ENCODE peak calls at places on chromosomes 16 and 17, in six cellular contexts. S, G, X, H, Y and W are unnamed samples.

GRCh38 chr16:16083421-16084156 is 134.2 kb downstream of the ABCC1 start:
- DNase-seq in S (no peak), G (no peak), X (no peak), H (no peak), Y (no peak), W (peak)

GRCh38 chr17:31568140-31568938 is 176.9 kb downstream of the RAB11FIP4 start:
- DNase-seq in S (no peak), G (no peak), X (no peak), H (no peak), Y (no peak), W (no peak)

GRCh38 chr17:76681222-76682137 is 29.3 kb downstream of the MXRA7 start:
- DNase-seq in S (peak), G (peak), X (no peak), H (no peak), Y (peak), W (peak)

GRCh38 chr17:73770115-73770848 is 126.0 kb upstream of the SDK2 start:
- DNase-seq in S (peak), G (no peak), X (no peak), H (peak), Y (peak), W (peak)

GRCh38 chr17:51000835-51001638 is 119.6 kb downstream of the SPAG9 start:
- DNase-seq in S (no peak), G (peak), X (peak), H (no peak), Y (no peak), W (peak)

GRCh38 chr17:8375738-8376259 is 705 bp downstream of the KRABD2 start:
- DNase-seq in S (no peak), G (no peak), X (no peak), H (no peak), Y (no peak), W (no peak)

GRCh38 chr16:56115817-56116576 is 75.3 kb upstream of the GNAO1 start:
- DNase-seq in S (no peak), G (no peak), X (no peak), H (no peak), Y (no peak), W (peak)

GRCh38 chr17:5758651-5759050 is 174.3 kb upstream of the NLRP1 start:
- DNase-seq in S (no peak), G (peak), X (peak), H (no peak), Y (no peak), W (peak)

GRCh38 chr17:76611747-76612143 is 26.1 kb upstream of the ST6GALNAC2 start:
- DNase-seq in S (no peak), G (no peak), X (no peak), H (no peak), Y (no peak), W (no peak)

GRCh38 chr17:17555151-17555550 is 36.4 kb downstream of the PEMT start:
- DNase-seq in S (no peak), G (no peak), X (no peak), H (no peak), Y (no peak), W (no peak)

GRCh38 chr17:29412780-29413565 is 22.8 kb downstream of the TAOK1 start:
- DNase-seq in S (no peak), G (peak), X (no peak), H (no peak), Y (no peak), W (peak)

GRCh38 chr17:60823520-60823919 is 145.9 kb downstream of the BCAS3 start:
- DNase-seq in S (no peak), G (no peak), X (no peak), H (no peak), Y (no peak), W (no peak)

GRCh38 chr16:20906871-20907255 is 6.3 kb downstream of the LYRM1 start:
- DNase-seq in S (no peak), G (no peak), X (no peak), H (no peak), Y (no peak), W (no peak)

GRCh38 chr16:78732693-78733092 is 633.2 kb downstream of the WWOX start:
- DNase-seq in S (no peak), G (no peak), X (no peak), H (no peak), Y (no peak), W (no peak)

GRCh38 chr17:3004925-3005324 is 58.5 kb downstream of the OR1D5 start:
- DNase-seq in S (no peak), G (no peak), X (no peak), H (no peak), Y (no peak), W (no peak)

GRCh38 chr17:50423553-50424159 is 2.4 kb upstream of the ACSF2 start:
- DNase-seq in S (no peak), G (peak), X (no peak), H (no peak), Y (no peak), W (peak)

GRCh38 chr17:66677201-66677981 is 157.5 kb upstream of the CACNG5 start:
- DNase-seq in S (no peak), G (no peak), X (no peak), H (no peak), Y (no peak), W (peak)

GRCh38 chr17:41962768-41963434 is 3.7 kb upstream of the CNP start:
- DNase-seq in S (peak), G (peak), X (no peak), H (no peak), Y (peak), W (peak)

GRCh38 chr17:546456-546855 is 168.2 kb downstream of the VPS53 start:
- DNase-seq in S (no peak), G (no peak), X (no peak), H (no peak), Y (no peak), W (no peak)

GRCh38 chr16:72182976-72183375 is 11.0 kb upstream of the PMFBP1 start:
- DNase-seq in S (no peak), G (no peak), X (no peak), H (no peak), Y (no peak), W (no peak)

GRCh38 chr17:43992641-43993040 is 11.8 kb upstream of the NAGS start:
- DNase-seq in S (no peak), G (no peak), X (no peak), H (no peak), Y (no peak), W (no peak)

GRCh38 chr16:57741660-57742191 is 6.2 kb downstream of the KATNB1 start:
- DNase-seq in S (no peak), G (no peak), X (no peak), H (no peak), Y (peak), W (no peak)

GRCh38 chr16:58195344-58195743 is 2.6 kb downstream of the CSNK2A2 start:
- DNase-seq in S (no peak), G (no peak), X (no peak), H (no peak), Y (no peak), W (no peak)

GRCh38 chr16:617855-618254 is 12.9 kb upstream of the WFIKKN1 start:
- DNase-seq in S (no peak), G (no peak), X (no peak), H (no peak), Y (no peak), W (no peak)

GRCh38 chr16:58360041-58360634 is 32.1 kb upstream of the GINS3 start:
- DNase-seq in S (no peak), G (no peak), X (no peak), H (no peak), Y (no peak), W (no peak)

GRCh38 chr17:7852919-7853692 is 1.8 kb upstream of the TMEM88 start:
- DNase-seq in S (no peak), G (no peak), X (no peak), H (no peak), Y (no peak), W (no peak)

GRCh38 chr17:69326302-69327059 is 452 bp downstream of the ABCA5 start:
- DNase-seq in S (no peak), G (peak), X (peak), H (peak), Y (no peak), W (peak)

DNA sequence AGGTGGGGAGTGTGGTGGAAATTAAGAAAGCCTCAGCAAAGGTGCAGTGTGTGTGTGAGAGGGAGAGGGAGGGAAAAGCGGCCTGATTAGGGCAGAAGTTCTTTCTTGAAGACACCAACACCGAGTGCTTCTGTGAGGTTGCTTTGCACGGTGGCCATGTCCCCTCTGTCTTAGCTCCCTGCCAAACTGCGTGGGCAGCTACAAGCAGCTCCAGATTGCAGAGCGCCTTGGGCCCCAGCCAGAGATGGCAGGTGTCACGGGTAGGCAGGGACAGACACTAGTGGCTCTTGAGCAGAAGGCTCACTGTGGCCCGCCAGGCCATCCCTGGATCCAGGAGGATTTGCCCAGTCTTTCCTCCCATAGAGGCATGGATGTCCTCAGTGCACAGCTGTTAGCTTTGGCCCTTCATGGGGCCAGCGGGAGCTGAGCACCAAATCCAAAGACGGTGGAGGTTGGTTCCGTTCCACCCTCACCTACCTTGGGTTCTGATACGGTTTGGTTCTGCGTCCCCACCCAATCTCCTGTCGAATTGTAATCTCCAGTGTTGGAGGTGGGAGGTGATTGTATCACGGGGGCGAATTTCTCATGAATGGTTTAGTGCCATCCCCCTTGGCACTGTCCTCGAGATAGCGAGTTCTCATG is 21.4 kb downstream of the KIAA0513 start:
- DNase-seq in S (no peak), G (no peak), X (no peak), H (no peak), Y (no peak), W (no peak)
- H3K4me3 ChIP-seq in S (no peak), G (no peak), X (no peak), H (no peak), Y (no peak), W (no peak)

GRCh38 chr16:51818342-51818944 is 667.4 kb upstream of the SALL1 start:
- DNase-seq in S (no peak), G (no peak), X (peak), H (no peak), Y (peak), W (peak)
- TF ChIP-seq CTCF in S (peak), G (no peak), X (peak), H (peak), Y (peak), W (peak)

GRCh38 chr17:4598776-4599504 is 14.6 kb downstream of the SMTNL2 start:
- DNase-seq in S (no peak), G (no peak), X (no peak), H (no peak), Y (peak), W (peak)

GRCh38 chr17:4601326-4601725 is 17.0 kb downstream of the SMTNL2 start:
- DNase-seq in S (no peak), G (no peak), X (no peak), H (no peak), Y (no peak), W (no peak)

GRCh38 chr17:4600563-4600962 is 16.2 kb downstream of the SMTNL2 start:
- DNase-seq in S (peak), G (no peak), X (no peak), H (no peak), Y (peak), W (no peak)

GRCh38 chr17:4597975-4598374 is 13.6 kb downstream of the SMTNL2 start:
- DNase-seq in S (no peak), G (no peak), X (no peak), H (no peak), Y (peak), W (no peak)

DNA sequence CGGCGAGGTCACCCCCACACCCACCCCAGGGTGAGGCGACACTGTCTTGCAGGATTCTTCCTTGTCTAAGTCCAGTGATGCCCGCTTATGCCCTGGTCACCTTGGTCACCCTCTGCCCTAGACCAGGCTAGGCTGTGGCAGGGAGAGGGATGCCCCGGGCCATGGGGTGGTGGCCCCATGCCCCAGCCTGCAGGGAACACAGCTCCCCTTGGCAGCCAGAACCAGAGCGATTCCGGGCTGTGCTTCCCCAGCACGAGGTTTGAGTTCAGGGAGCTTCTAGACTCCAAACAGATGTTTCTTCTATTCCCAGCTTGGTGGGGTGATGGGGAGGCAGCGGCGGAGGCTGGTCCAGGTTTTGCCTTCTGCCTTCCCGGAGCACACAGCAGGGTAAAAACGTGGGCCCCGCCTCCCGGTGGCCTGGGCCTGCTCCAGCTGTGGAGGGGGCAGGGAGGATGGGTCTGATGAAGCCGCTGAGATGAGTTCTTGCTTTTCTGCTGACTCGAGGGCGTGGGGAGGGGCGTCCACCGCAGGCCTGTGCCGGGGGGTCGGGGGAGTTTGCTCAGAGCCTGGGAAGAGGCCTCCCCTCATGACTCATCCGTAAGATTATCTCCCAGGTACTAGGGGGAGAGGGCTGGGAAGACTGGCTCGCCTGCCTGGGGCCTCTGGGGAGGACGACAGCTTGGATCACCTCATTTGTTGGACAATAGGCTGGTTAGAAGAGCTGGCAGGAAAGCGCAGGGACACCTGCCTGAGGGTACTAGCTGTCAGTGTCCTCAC is 15.4 kb downstream of the SMTNL2 start:
- DNase-seq in S (no peak), G (no peak), X (no peak), H (no peak), Y (peak), W (peak)
- H3K4me3 ChIP-seq in S (no peak), G (no peak), X (no peak), H (no peak), Y (peak), W (no peak)

GRCh38 chr16:81366316-81366932 is 51.7 kb downstream of the GAN start:
- DNase-seq in S (no peak), G (peak), X (no peak), H (no peak), Y (no peak), W (peak)
- TF ChIP-seq CTCF in S (peak), G (peak), X (peak), H (peak), Y (peak), W (peak)

DNA sequence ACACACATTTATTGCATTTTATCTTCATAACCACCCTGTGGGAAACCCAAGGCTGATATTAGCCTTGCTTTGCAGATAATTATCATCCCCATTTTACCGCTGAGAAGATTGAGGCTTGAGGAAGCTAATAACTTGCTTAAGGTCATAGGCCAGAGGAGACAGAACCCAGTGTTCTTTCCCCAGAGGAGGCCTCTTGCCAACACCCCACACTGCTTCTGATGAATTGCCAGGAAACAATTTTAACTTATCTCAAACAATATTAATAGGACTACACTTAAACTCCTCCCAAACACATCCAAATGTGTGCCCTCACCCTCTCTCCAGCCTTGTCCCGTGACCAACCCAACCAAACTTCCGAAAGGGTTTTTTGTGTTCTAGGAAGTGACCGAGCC is 2.1 kb upstream of the SPG7 start:
- DNase-seq in S (peak), G (no peak), X (no peak), H (no peak), Y (peak), W (peak)
- H3K4me3 ChIP-seq in S (peak), G (peak), X (peak), H (peak), Y (peak), W (no peak)

DNA sequence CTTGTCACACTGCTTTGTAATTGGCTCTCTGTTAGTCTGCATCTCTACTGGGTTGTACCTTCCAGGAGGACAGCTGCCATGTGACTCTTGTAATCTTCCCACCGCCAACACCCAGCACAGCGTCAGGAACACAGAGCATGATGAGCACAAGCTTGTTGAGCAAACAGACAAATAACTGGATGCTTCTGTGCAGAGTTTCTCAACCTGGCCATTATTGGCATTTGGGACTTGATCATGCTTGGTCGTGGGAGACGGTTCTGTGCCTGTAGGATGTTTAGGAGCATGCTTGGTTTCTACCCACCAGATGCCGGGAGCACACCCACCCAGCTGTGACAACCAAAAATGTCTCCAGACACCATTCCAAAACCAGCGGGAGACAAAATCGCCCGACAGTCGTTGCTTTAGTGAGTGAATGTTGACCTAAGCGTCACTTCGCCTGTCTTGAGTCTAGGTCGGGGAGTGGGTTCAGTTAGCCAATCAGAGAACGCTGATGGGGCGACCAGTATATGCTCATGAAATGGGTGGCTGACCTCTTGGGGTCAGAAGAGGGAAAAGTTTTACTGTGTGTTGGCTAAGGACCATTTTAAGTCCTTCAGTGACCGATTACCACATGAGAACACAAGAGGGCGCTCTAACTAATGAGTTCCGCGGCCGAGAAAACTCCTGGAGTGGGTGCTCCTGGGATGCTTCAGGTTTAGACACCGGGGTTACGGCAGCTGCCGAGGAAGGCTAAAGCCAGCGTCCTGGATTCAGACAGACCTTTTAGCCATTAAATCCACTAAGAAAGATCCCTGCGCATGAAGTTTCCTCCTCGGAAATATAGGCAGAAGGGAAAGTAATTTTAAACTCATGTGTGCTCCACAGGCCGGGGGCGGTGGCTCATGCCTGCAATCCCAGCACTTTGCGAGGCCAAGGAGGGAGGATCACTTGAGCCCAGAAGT is 57.8 kb upstream of the TEX2 start:
- DNase-seq in S (peak), G (peak), X (peak), H (no peak), Y (peak), W (peak)
- TF ChIP-seq CTCF in S (peak), G (peak), X (peak), H (peak), Y (peak), W (peak)

DNA sequence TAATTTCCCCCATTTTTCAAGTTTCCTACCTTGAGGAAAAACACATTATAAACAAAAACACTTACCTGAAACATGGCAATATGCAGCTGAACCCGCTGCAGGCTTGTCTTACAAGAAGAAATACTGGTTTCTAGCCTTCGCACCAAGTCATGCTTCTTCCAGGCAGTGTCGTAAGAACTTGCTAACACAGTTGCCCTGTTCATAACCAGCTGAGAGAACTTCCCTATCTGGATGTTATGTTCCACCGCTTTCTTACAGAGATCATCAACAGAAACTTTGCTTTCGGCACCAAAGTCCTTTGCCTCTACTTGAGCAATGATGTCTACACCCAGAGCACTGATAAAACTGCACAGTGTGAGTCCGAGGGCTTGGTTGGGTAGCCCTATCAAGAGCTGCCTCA is 27.9 kb upstream of the ARL6IP1 start:
- DNase-seq in S (no peak), G (no peak), X (no peak), H (no peak), Y (no peak), W (no peak)
- H3K4me3 ChIP-seq in S (no peak), G (no peak), X (no peak), H (no peak), Y (no peak), W (no peak)

GRCh38 chr16:1971678-1972489 is at the start of gene TBL3:
- DNase-seq in S (peak), G (peak), X (peak), H (peak), Y (peak), W (peak)
- TF ChIP-seq CTCF in S (no peak), G (no peak), X (no peak), H (no peak), Y (no peak), W (no peak)